ENCODE peak calls at places on chromosomes 2 and 18, in four cellular contexts. T is stomach, R is neural progenitor cell, B is fibroblast of lung. D is an unnamed sample.

GRCh38 chr2:144041612-144042011 is 478.3 kb downstream of the ZEB2 start:
- DNase-seq in T (no peak), R (peak; percentile 7), B (no peak), D (no peak)

GRCh38 chr2:9573013-9573708 is 17.5 kb upstream of the ADAM17 start:
- DNase-seq in T (no peak), R (no peak), B (peak; percentile 33), D (no peak)

GRCh38 chr2:71878626-71879508 is 268.8 kb downstream of the CYP26B1 start:
- DNase-seq in T (no peak), R (no peak), B (no peak), D (no peak)

GRCh38 chr2:231118122-231118942 is 6.5 kb downstream of the HTR2B start:
- DNase-seq in T (no peak), R (no peak), B (no peak), D (no peak)

GRCh38 chr2:200616656-200617055 is 30.8 kb downstream of the AOX1 start:
- DNase-seq in T (no peak), R (no peak), B (peak; percentile 82), D (no peak)

GRCh38 chr2:126860395-126860794 is 38.3 kb upstream of the TEX51 start:
- DNase-seq in T (no peak), R (no peak), B (no peak), D (no peak)

GRCh38 chr2:95024306-95024880 is 1.1 kb upstream of the MAL start:
- DNase-seq in T (no peak), R (no peak), B (no peak), D (no peak)

GRCh38 chr18:77063256-77063655 is 69.3 kb downstream of the MBP start:
- DNase-seq in T (peak; percentile 45), R (no peak), B (peak; percentile 34), D (peak; percentile 67)

GRCh38 chr2:112482309-112483046 is 522 bp downstream of the TTL start:
- DNase-seq in T (no peak), R (peak; percentile 61), B (peak; percentile 47), D (peak; percentile 38)

GRCh38 chr2:238771193-238771592 is 76.7 kb upstream of the TWIST2 start:
- DNase-seq in T (no peak), R (peak; percentile 54), B (peak; percentile 51), D (no peak)

GRCh38 chr2:62293490-62294212 is 97.7 kb downstream of the B3GNT2 start:
- DNase-seq in T (peak; percentile 93), R (peak; percentile 93), B (peak; percentile 26), D (peak; percentile 31)

GRCh38 chr2:62296034-62296832 is 100.3 kb downstream of the B3GNT2 start:
- DNase-seq in T (no peak), R (no peak), B (no peak), D (no peak)

GRCh38 chr2:62296833-62297641 is 101.1 kb downstream of the B3GNT2 start:
- DNase-seq in T (no peak), R (no peak), B (no peak), D (no peak)

GRCh38 chr2:62300925-62301324 is 105.0 kb downstream of the B3GNT2 start:
- DNase-seq in T (no peak), R (no peak), B (no peak), D (no peak)

DNA sequence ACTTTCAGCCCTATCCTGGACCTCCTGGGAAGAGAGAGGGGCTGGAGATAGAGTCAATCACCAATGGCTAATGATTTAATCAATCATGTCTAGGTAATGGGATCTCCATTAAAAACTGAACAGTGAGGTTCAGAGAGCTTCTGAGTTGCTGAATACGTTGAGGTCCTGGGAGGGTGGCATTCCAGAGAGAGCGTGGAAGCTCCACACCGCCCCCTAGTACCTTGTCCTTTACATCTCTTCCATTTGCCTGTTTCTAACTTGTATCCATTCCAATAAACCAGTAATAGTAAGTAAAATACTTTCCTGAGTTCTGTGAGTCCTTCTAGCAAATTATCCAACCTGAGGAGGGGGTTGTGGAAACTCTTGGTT is 101.7 kb downstream of the B3GNT2 start:
- DNase-seq in T (no peak), R (peak; percentile 49), B (no peak), D (no peak)
- TF ChIP-seq CTCF in T (no peak), R (peak; percentile 53), B (peak; percentile 21), D (peak; percentile 57)

GRCh38 chr2:41935806-41936205 is 112.0 kb upstream of the PKDCC start:
- DNase-seq in T (no peak), R (no peak), B (no peak), D (no peak)
- H3K4me1 ChIP-seq in T (peaks cover 5% of the 10 kb centered on the region), R (peaks cover 79% of the 10 kb centered on the region), B (peaks cover 29% of the 10 kb centered on the region), D (no peaks in the 10 kb centered on the region)

DNA sequence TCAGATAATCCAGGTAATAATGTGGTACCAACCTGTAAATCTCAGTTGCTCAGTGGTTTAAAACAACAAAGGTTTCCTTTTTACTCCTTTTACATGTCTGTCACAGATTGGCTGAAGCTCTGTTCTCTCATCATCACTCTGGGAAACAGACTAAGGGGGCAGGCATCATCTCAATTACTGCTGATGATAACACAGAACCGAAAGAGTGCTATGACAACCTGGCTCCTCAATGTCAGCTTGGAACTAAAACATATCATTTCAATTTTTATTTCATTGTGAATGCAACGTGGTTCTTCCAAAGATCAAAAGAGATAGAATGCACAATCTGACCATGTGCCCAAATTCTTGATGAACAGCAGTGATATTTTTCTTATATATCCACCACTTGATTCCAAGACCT is 1315.0 kb upstream of the CDH2 start:
- DNase-seq in T (no peak), R (no peak), B (no peak), D (no peak)
- TF ChIP-seq CTCF in T (no peak), R (no peak), B (no peak), D (no peak)

GRCh38 chr2:6864251-6864758 is 1.4 kb downstream of the CMPK2 start:
- DNase-seq in T (no peak), R (no peak), B (no peak), D (no peak)

GRCh38 chr2:6864938-6865345 is 765 bp downstream of the CMPK2 start:
- DNase-seq in T (peak; percentile 30), R (peak; percentile 41), B (peak; percentile 9), D (no peak)

GRCh38 chr2:6865346-6866238 is at the start of gene CMPK2:
- DNase-seq in T (peak; percentile 85), R (peak; percentile 67), B (peak; percentile 33), D (peak; percentile 41)

GRCh38 chr2:6866982-6867381 is 1.3 kb upstream of the CMPK2 start:
- DNase-seq in T (no peak), R (no peak), B (no peak), D (no peak)

GRCh38 chr2:6866239-6866745 is 585 bp upstream of the CMPK2 start:
- DNase-seq in T (peak; percentile 44), R (peak; percentile 67), B (peak; percentile 21), D (peak; percentile 19)
- H3K4me1 ChIP-seq in T (peaks cover 7% of the 10 kb centered on the region), R (peaks cover 3% of the 10 kb centered on the region), B (no peaks in the 10 kb centered on the region), D (no peaks in the 10 kb centered on the region)

DNA sequence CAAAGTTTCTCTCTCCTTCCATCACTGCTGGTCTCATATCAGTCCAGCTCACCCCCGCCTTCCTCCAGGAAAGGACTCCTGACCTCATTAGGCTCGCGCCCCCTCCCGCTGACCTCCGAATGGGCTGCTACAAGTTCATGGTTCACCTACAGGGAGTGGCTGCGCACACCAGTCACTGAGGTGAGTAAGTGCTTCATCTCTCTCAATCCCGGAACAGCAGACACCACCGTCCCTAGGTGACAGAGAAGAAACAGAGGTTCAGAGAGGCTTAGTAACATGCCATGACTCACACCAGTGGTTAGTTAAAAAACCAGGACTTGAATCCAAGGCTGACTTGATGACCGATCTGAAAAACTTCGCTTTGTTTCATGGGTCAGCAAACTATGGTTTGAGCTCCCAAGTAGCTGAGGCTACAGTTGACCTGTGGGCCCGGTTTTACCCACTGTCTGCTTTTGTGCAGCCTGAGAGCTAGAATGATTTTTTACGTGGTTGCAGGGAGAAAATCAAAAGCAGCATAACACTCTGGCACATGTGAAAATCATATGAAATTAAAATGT is 42.0 kb downstream of the ZFP36L2 start:
- DNase-seq in T (no peak), R (no peak), B (peak; percentile 37), D (no peak)
- TF ChIP-seq CTCF in T (no peak), R (no peak), B (no peak), D (no peak)